ENCODE peak calls at places on chromosomes 16 and 17, in four cellular contexts. One of them, this sample, is unnamed. For H3K27me3, the result is how much of the 10 kb centered on the place peaks cover.

GRCh38 chr16:48613061-48613957 is 3.3 kb upstream of the N4BP1 start:
- DNase-seq in CD8-positive, alpha-beta memory T cell: peak
- DNase-seq in aorta: no peak
- DNase-seq in heart right ventricle: no peak
- DNase-seq in this sample: no peak

GRCh38 chr16:52547001-52547833 is at the start of gene TOX3:
- DNase-seq in CD8-positive, alpha-beta memory T cell: no peak
- DNase-seq in aorta: no peak
- DNase-seq in heart right ventricle: no peak
- DNase-seq in this sample: no peak

GRCh38 chr17:78248051-78248914 is 16.9 kb downstream of the TMEM235 start:
- DNase-seq in CD8-positive, alpha-beta memory T cell: no peak
- DNase-seq in aorta: no peak
- DNase-seq in heart right ventricle: peak
- DNase-seq in this sample: no peak

GRCh38 chr17:59219370-59219769 is 941 bp upstream of the GDPD1 start:
- DNase-seq in CD8-positive, alpha-beta memory T cell: no peak
- DNase-seq in aorta: no peak
- DNase-seq in heart right ventricle: no peak
- DNase-seq in this sample: no peak

GRCh38 chr16:59826767-59827166 is 1092.7 kb upstream of the GOT2 start:
- DNase-seq in CD8-positive, alpha-beta memory T cell: no peak
- DNase-seq in aorta: no peak
- DNase-seq in heart right ventricle: no peak
- DNase-seq in this sample: no peak

GRCh38 chr16:86663691-86664517 is 85.6 kb downstream of the FOXL1 start:
- DNase-seq in CD8-positive, alpha-beta memory T cell: no peak
- DNase-seq in aorta: no peak
- DNase-seq in heart right ventricle: no peak
- DNase-seq in this sample: no peak

GRCh38 chr16:31487076-31487719 is 4.3 kb downstream of the SLC5A2 start:
- DNase-seq in CD8-positive, alpha-beta memory T cell: no peak
- DNase-seq in aorta: peak
- DNase-seq in heart right ventricle: no peak
- DNase-seq in this sample: no peak

GRCh38 chr17:19513897-19514488 is 19.7 kb upstream of the SLC47A1 start:
- DNase-seq in CD8-positive, alpha-beta memory T cell: peak
- DNase-seq in aorta: peak
- DNase-seq in heart right ventricle: peak
- DNase-seq in this sample: peak

GRCh38 chr16:10992797-10993196 is 48.4 kb downstream of the CLEC16A start:
- DNase-seq in CD8-positive, alpha-beta memory T cell: no peak
- DNase-seq in aorta: no peak
- DNase-seq in heart right ventricle: no peak
- DNase-seq in this sample: no peak

GRCh38 chr17:49996121-49996494 is 1.1 kb upstream of the DLX3 start:
- DNase-seq in CD8-positive, alpha-beta memory T cell: no peak
- DNase-seq in aorta: no peak
- DNase-seq in heart right ventricle: no peak
- DNase-seq in this sample: no peak

GRCh38 chr16:27698266-27698665 is 148.3 kb downstream of the KATNIP start:
- DNase-seq in CD8-positive, alpha-beta memory T cell: no peak
- DNase-seq in aorta: no peak
- DNase-seq in heart right ventricle: no peak
- DNase-seq in this sample: no peak

GRCh38 chr17:28031174-28031573 is 11.3 kb upstream of the NLK start:
- DNase-seq in CD8-positive, alpha-beta memory T cell: no peak
- DNase-seq in aorta: no peak
- DNase-seq in heart right ventricle: no peak
- DNase-seq in this sample: no peak

GRCh38 chr16:28981517-28981916 is 3.3 kb upstream of the LAT start:
- DNase-seq in CD8-positive, alpha-beta memory T cell: no peak
- DNase-seq in aorta: no peak
- DNase-seq in heart right ventricle: no peak
- DNase-seq in this sample: no peak

GRCh38 chr17:28008526-28008925 is 34.0 kb upstream of the NLK start:
- DNase-seq in CD8-positive, alpha-beta memory T cell: no peak
- DNase-seq in aorta: no peak
- DNase-seq in heart right ventricle: peak
- DNase-seq in this sample: no peak

GRCh38 chr17:7313890-7314718 is 1.1 kb downstream of the GPS2 start:
- DNase-seq in CD8-positive, alpha-beta memory T cell: no peak
- DNase-seq in aorta: no peak
- DNase-seq in heart right ventricle: no peak
- DNase-seq in this sample: no peak

GRCh38 chr17:71709271-71709670 is 411.5 kb upstream of the SOX9 start:
- DNase-seq in CD8-positive, alpha-beta memory T cell: no peak
- DNase-seq in aorta: no peak
- DNase-seq in heart right ventricle: no peak
- DNase-seq in this sample: no peak

GRCh38 chr17:27497696-27498095 is 41.4 kb downstream of the KSR1 start:
- DNase-seq in CD8-positive, alpha-beta memory T cell: no peak
- DNase-seq in aorta: no peak
- DNase-seq in heart right ventricle: no peak
- DNase-seq in this sample: no peak

GRCh38 chr17:31291820-31292219 is 5.2 kb downstream of the OMG start:
- DNase-seq in CD8-positive, alpha-beta memory T cell: no peak
- DNase-seq in aorta: no peak
- DNase-seq in heart right ventricle: no peak
- DNase-seq in this sample: no peak

GRCh38 chr16:19393226-19394074 is 24.2 kb upstream of the TMC5 start:
- DNase-seq in CD8-positive, alpha-beta memory T cell: no peak
- DNase-seq in aorta: no peak
- DNase-seq in heart right ventricle: no peak
- DNase-seq in this sample: no peak

GRCh38 chr16:54430491-54431030 is 144.0 kb upstream of the IRX3 start:
- DNase-seq in CD8-positive, alpha-beta memory T cell: no peak
- DNase-seq in aorta: no peak
- DNase-seq in heart right ventricle: no peak
- DNase-seq in this sample: no peak

GRCh38 chr16:67779256-67780014 is 26.9 kb downstream of the RANBP10 start:
- DNase-seq in CD8-positive, alpha-beta memory T cell: no peak
- DNase-seq in aorta: no peak
- DNase-seq in heart right ventricle: no peak
- DNase-seq in this sample: no peak

GRCh38 chr17:75842963-75843576 is 1.1 kb downstream of the UNC13D start:
- DNase-seq in CD8-positive, alpha-beta memory T cell: no peak
- DNase-seq in aorta: no peak
- DNase-seq in heart right ventricle: no peak
- DNase-seq in this sample: no peak

GRCh38 chr16:2039286-2040030 is 8.2 kb downstream of the NTHL1 start:
- DNase-seq in CD8-positive, alpha-beta memory T cell: no peak
- DNase-seq in aorta: no peak
- DNase-seq in heart right ventricle: peak
- DNase-seq in this sample: no peak

GRCh38 chr17:57568340-57568739 is 176.8 kb downstream of the CCDC182 start:
- DNase-seq in CD8-positive, alpha-beta memory T cell: no peak
- DNase-seq in aorta: no peak
- DNase-seq in heart right ventricle: no peak
- DNase-seq in this sample: no peak

GRCh38 chr17:8377422-8377821 is 918 bp upstream of the KRABD2 start:
- DNase-seq in CD8-positive, alpha-beta memory T cell: no peak
- DNase-seq in aorta: no peak
- DNase-seq in heart right ventricle: no peak
- DNase-seq in this sample: no peak

GRCh38 chr17:67602974-67603373 is 114.8 kb upstream of the NOL11 start:
- DNase-seq in CD8-positive, alpha-beta memory T cell: peak
- DNase-seq in aorta: no peak
- DNase-seq in heart right ventricle: no peak
- DNase-seq in this sample: no peak

GRCh38 chr16:35750157-35750689 is 2290.8 kb downstream of the TP53TG3F start:
- DNase-seq in CD8-positive, alpha-beta memory T cell: no peak
- DNase-seq in aorta: no peak
- DNase-seq in heart right ventricle: no peak
- DNase-seq in this sample: no peak

GRCh38 chr17:45749831-45750335 is 34.2 kb upstream of the CRHR1 start:
- DNase-seq in CD8-positive, alpha-beta memory T cell: no peak
- DNase-seq in aorta: no peak
- DNase-seq in heart right ventricle: no peak
- DNase-seq in this sample: no peak

GRCh38 chr17:6793748-6794493 is 17.9 kb downstream of the FBXO39 start:
- DNase-seq in CD8-positive, alpha-beta memory T cell: no peak
- DNase-seq in aorta: no peak
- DNase-seq in heart right ventricle: no peak
- DNase-seq in this sample: no peak

GRCh38 chr16:22855231-22855630 is 41.3 kb downstream of the HS3ST2 start:
- DNase-seq in CD8-positive, alpha-beta memory T cell: no peak
- DNase-seq in aorta: no peak
- DNase-seq in heart right ventricle: no peak
- DNase-seq in this sample: no peak

GRCh38 chr16:29988346-29989075 is 6.9 kb downstream of the HIRIP3 start:
- DNase-seq in CD8-positive, alpha-beta memory T cell: no peak
- DNase-seq in aorta: peak
- DNase-seq in heart right ventricle: no peak
- DNase-seq in this sample: no peak

GRCh38 chr17:28524476-28525415 is 18.6 kb downstream of the FOXN1 start:
- DNase-seq in CD8-positive, alpha-beta memory T cell: no peak
- DNase-seq in aorta: no peak
- DNase-seq in heart right ventricle: no peak
- DNase-seq in this sample: no peak

GRCh38 chr17:63930951-63931575 is 1.1 kb downstream of the CD79B start:
- DNase-seq in CD8-positive, alpha-beta memory T cell: peak
- DNase-seq in aorta: peak
- DNase-seq in heart right ventricle: peak
- DNase-seq in this sample: no peak

GRCh38 chr16:48164907-48165715 is 9.3 kb upstream of the ABCC12 start:
- DNase-seq in CD8-positive, alpha-beta memory T cell: peak
- DNase-seq in aorta: peak
- DNase-seq in heart right ventricle: peak
- DNase-seq in this sample: peak

GRCh38 chr17:41523787-41524186 is 4.3 kb downstream of the KRT19 start:
- DNase-seq in CD8-positive, alpha-beta memory T cell: no peak
- DNase-seq in aorta: no peak
- DNase-seq in heart right ventricle: no peak
- DNase-seq in this sample: no peak

GRCh38 chr17:80770881-80771611 is 220.6 kb upstream of the CHMP6 start:
- DNase-seq in CD8-positive, alpha-beta memory T cell: no peak
- DNase-seq in aorta: no peak
- DNase-seq in heart right ventricle: no peak
- DNase-seq in this sample: no peak

GRCh38 chr17:11506635-11507034 is 91.6 kb upstream of the DNAH9 start:
- DNase-seq in CD8-positive, alpha-beta memory T cell: no peak
- DNase-seq in aorta: no peak
- DNase-seq in heart right ventricle: no peak
- DNase-seq in this sample: no peak

DNA sequence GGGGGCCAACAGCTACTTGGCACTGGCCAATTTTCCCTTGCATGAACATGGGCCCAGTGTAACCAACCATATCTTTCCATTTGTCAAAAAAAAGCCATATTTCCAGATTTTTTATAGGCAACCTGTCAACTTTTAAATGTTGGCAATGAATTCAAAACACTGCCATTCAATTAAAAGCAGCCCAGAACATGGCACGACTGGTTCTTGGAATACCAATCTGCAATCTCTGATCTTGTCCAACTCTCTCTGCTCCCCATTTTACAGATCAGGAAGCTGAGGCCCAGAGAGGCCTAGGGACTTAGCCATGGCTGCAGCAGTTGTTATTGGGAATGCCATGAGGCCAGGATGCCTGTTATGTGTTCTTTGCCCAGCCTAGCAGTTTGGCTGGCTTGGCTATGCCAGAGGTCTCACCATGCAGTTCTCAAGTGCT is 8.9 kb upstream of the MEOX1 start:
- DNase-seq in CD8-positive, alpha-beta memory T cell: no peak
- DNase-seq in aorta: no peak
- DNase-seq in heart right ventricle: no peak
- DNase-seq in this sample: no peak
- H3K27ac ChIP-seq in CD8-positive, alpha-beta memory T cell: no peak
- H3K27ac ChIP-seq in aorta: no peak
- H3K27ac ChIP-seq in heart right ventricle: peak
- H3K27ac ChIP-seq in this sample: no peak

GRCh38 chr16:87708181-87708580 is 57.6 kb downstream of the KLHDC4 start:
- DNase-seq in CD8-positive, alpha-beta memory T cell: no peak
- DNase-seq in aorta: no peak
- DNase-seq in heart right ventricle: no peak
- DNase-seq in this sample: no peak
- H3K27me3 ChIP-seq in CD8-positive, alpha-beta memory T cell: under half
- H3K27me3 ChIP-seq in aorta: under half
- H3K27me3 ChIP-seq in heart right ventricle: under half
- H3K27me3 ChIP-seq in this sample: under half

GRCh38 chr17:43860927-43861622 is 14.1 kb downstream of the CD300LG start:
- DNase-seq in CD8-positive, alpha-beta memory T cell: no peak
- DNase-seq in aorta: no peak
- DNase-seq in heart right ventricle: peak
- DNase-seq in this sample: no peak
- H3K27ac ChIP-seq in CD8-positive, alpha-beta memory T cell: no peak
- H3K27ac ChIP-seq in aorta: no peak
- H3K27ac ChIP-seq in heart right ventricle: peak
- H3K27ac ChIP-seq in this sample: no peak

GRCh38 chr17:74059471-74059870 is 144.0 kb upstream of the RPL38 start:
- DNase-seq in CD8-positive, alpha-beta memory T cell: no peak
- DNase-seq in aorta: no peak
- DNase-seq in heart right ventricle: no peak
- DNase-seq in this sample: no peak
- H3K27me3 ChIP-seq in CD8-positive, alpha-beta memory T cell: under half
- H3K27me3 ChIP-seq in aorta: under half
- H3K27me3 ChIP-seq in heart right ventricle: half or more
- H3K27me3 ChIP-seq in this sample: under half

DNA sequence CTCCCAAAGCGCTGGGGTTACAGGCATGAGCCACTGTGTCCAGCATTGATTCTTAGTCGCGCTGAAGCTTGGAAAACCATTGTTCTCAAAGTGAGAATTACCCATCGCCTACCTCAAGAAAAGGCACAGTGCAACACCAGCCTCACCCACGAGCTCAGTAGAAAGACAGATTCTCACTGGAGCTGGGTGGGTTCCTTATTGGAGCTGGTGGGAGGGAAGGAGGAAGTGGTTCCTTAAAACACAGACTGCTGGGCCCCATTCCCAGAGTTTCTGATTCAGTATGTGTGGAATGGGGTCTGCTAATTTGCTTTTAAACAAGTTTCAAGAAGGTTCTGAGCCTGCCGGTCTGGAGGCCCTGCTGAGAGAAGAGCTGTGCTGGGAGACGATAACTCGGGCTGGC is 264.7 kb downstream of the ENGASE start:
- DNase-seq in CD8-positive, alpha-beta memory T cell: no peak
- DNase-seq in aorta: no peak
- DNase-seq in heart right ventricle: no peak
- DNase-seq in this sample: no peak
- H3K27ac ChIP-seq in CD8-positive, alpha-beta memory T cell: no peak
- H3K27ac ChIP-seq in aorta: no peak
- H3K27ac ChIP-seq in heart right ventricle: no peak
- H3K27ac ChIP-seq in this sample: no peak

GRCh38 chr17:81998719-81999438 is 21.4 kb downstream of the ASPSCR1 start:
- DNase-seq in CD8-positive, alpha-beta memory T cell: no peak
- DNase-seq in aorta: peak
- DNase-seq in heart right ventricle: no peak
- DNase-seq in this sample: no peak

GRCh38 chr17:81996232-81996756 is 18.9 kb downstream of the ASPSCR1 start:
- DNase-seq in CD8-positive, alpha-beta memory T cell: no peak
- DNase-seq in aorta: peak
- DNase-seq in heart right ventricle: no peak
- DNase-seq in this sample: no peak

GRCh38 chr17:81999587-81999974 is 22.2 kb downstream of the ASPSCR1 start:
- DNase-seq in CD8-positive, alpha-beta memory T cell: no peak
- DNase-seq in aorta: no peak
- DNase-seq in heart right ventricle: no peak
- DNase-seq in this sample: no peak

GRCh38 chr17:81996757-81997441 is 19.5 kb downstream of the ASPSCR1 start:
- DNase-seq in CD8-positive, alpha-beta memory T cell: no peak
- DNase-seq in aorta: peak
- DNase-seq in heart right ventricle: no peak
- DNase-seq in this sample: no peak

GRCh38 chr17:81998222-81998621 is 20.8 kb downstream of the ASPSCR1 start:
- DNase-seq in CD8-positive, alpha-beta memory T cell: no peak
- DNase-seq in aorta: no peak
- DNase-seq in heart right ventricle: no peak
- DNase-seq in this sample: no peak
- H3K27me3 ChIP-seq in CD8-positive, alpha-beta memory T cell: under half
- H3K27me3 ChIP-seq in aorta: under half
- H3K27me3 ChIP-seq in heart right ventricle: under half
- H3K27me3 ChIP-seq in this sample: under half